ENCODE peak calls at places on chromosome 5, in five cellular contexts. Q is endothelial cell of umbilical vein, L is fibroblast of lung, Z is Peyer's patch, E is pancreas. J is an unnamed sample. For H3K4me1, the result is how much of the 10 kb centered on the place peaks cover.

GRCh38 chr5:180302256-180302655 is 10.4 kb upstream of the MAPK9 start:
- DNase-seq in E (no peak), Z (no peak), Q (no peak), L (no peak), J (no peak)

GRCh38 chr5:158590936-158591863 is 508.5 kb downstream of the EBF1 start:
- DNase-seq in L (peak), Q (no peak), E (no peak), Z (no peak), J (peak)

GRCh38 chr5:54215233-54215736 is 95.1 kb downstream of the ARL15 start:
- DNase-seq in E (no peak), Z (no peak), L (no peak), Q (no peak), J (no peak)

GRCh38 chr5:77866198-77866597 is 90.1 kb upstream of the TBCA start:
- DNase-seq in Q (no peak), E (no peak), Z (no peak), L (no peak), J (no peak)

GRCh38 chr5:146878471-146879172 is at the start of gene PPP2R2B:
- DNase-seq in L (peak), E (peak), Q (no peak), Z (peak), J (peak)

GRCh38 chr5:107875834-107876233 is 205.1 kb upstream of the EFNA5 start:
- DNase-seq in Z (no peak), Q (no peak), E (no peak), L (peak), J (no peak)

GRCh38 chr5:90221947-90222346 is 187.6 kb downstream of the CETN3 start:
- DNase-seq in Q (peak), Z (no peak), L (peak), E (no peak), J (no peak)

GRCh38 chr5:128498844-128499455 is 39.1 kb downstream of the FBN2 start:
- DNase-seq in Q (peak), L (peak), Z (no peak), E (no peak), J (peak)

GRCh38 chr5:131212471-131213021 is 41.8 kb downstream of the LYRM7 start:
- DNase-seq in L (no peak), E (no peak), Z (no peak), Q (no peak), J (no peak)

GRCh38 chr5:139655727-139656271 is 7.7 kb downstream of the CXXC5 start:
- DNase-seq in L (peak), Z (no peak), Q (no peak), E (no peak), J (peak)

GRCh38 chr5:88669314-88669713 is 213.7 kb downstream of the MEF2C start:
- DNase-seq in Z (no peak), Q (no peak), E (no peak), L (peak), J (no peak)

GRCh38 chr5:600551-601541 is 11.3 kb upstream of the CEP72 start:
- DNase-seq in E (peak), L (no peak), Q (no peak), Z (peak), J (no peak)

GRCh38 chr5:140235776-140236558 is 61.0 kb downstream of the CYSTM1 start:
- DNase-seq in E (no peak), Z (no peak), L (no peak), Q (no peak), J (no peak)

GRCh38 chr5:100828071-100828689 is 74.9 kb downstream of the ST8SIA4 start:
- DNase-seq in Q (no peak), Z (no peak), E (no peak), L (peak), J (no peak)

GRCh38 chr5:59923465-59923864 is 29.9 kb upstream of the PDE4D start:
- DNase-seq in L (peak), E (no peak), Q (no peak), Z (no peak), J (no peak)

GRCh38 chr5:41787257-41787656 is 83.0 kb downstream of the OXCT1 start:
- DNase-seq in Z (no peak), Q (peak), L (no peak), E (no peak), J (no peak)

GRCh38 chr5:124866355-124867063 is 120.1 kb upstream of the ZNF608 start:
- DNase-seq in E (no peak), L (peak), Q (no peak), Z (no peak), J (no peak)

GRCh38 chr5:40490464-40491083 is 189.1 kb upstream of the PTGER4 start:
- DNase-seq in Z (no peak), L (peak), Q (no peak), E (no peak), J (no peak)

GRCh38 chr5:33032161-33033085 is 321.3 kb downstream of the NPR3 start:
- DNase-seq in Z (no peak), E (no peak), L (peak), Q (no peak), J (no peak)

GRCh38 chr5:135466178-135467050 is 14.3 kb upstream of the TIFAB start:
- DNase-seq in E (peak), Z (peak), Q (peak), L (peak), J (peak)

GRCh38 chr5:179112469-179113142 is 52.4 kb downstream of the ZNF354C start:
- DNase-seq in Q (no peak), L (no peak), E (no peak), Z (no peak), J (no peak)

GRCh38 chr5:91176288-91177016 is 206.7 kb downstream of the ARRDC3 start:
- DNase-seq in E (no peak), Q (no peak), L (peak), Z (no peak), J (no peak)

GRCh38 chr5:122093415-122093814 is 15.4 kb upstream of the LOX start:
- DNase-seq in Q (no peak), Z (no peak), E (no peak), L (peak), J (no peak)

GRCh38 chr5:146724975-146725374 is 153.6 kb downstream of the PPP2R2B start:
- DNase-seq in Z (no peak), Q (no peak), L (peak), E (no peak), J (no peak)

GRCh38 chr5:171149772-171150171 is 159.3 kb upstream of the TLX3 start:
- DNase-seq in L (no peak), Z (no peak), E (no peak), Q (no peak), J (no peak)

GRCh38 chr5:73629456-73629855 is 3.5 kb downstream of the ARHGEF28 start:
- DNase-seq in Z (no peak), L (no peak), Q (no peak), E (no peak), J (no peak)

GRCh38 chr5:73624888-73625287 is 1.1 kb upstream of the ARHGEF28 start:
- DNase-seq in L (no peak), E (no peak), Q (no peak), Z (no peak), J (peak)

GRCh38 chr5:73625314-73625904 is 587 bp upstream of the ARHGEF28 start:
- DNase-seq in E (no peak), L (peak), Z (no peak), Q (peak), J (no peak)

GRCh38 chr5:73625905-73626811 is at the start of gene ARHGEF28:
- DNase-seq in Z (peak), E (peak), Q (peak), L (peak), J (peak)

GRCh38 chr5:73626814-73627313 is 868 bp downstream of the ARHGEF28 start:
- DNase-seq in E (no peak), Q (no peak), L (no peak), Z (no peak), J (no peak)
- H3K4me3 ChIP-seq in E (peak), Q (peak), L (peak), Z (peak), J (no peak)

GRCh38 chr5:173323121-173323798 is 5.0 kb downstream of the STC2 start:
- DNase-seq in Z (no peak), E (no peak), Q (no peak), L (no peak), J (no peak)

GRCh38 chr5:173319610-173320100 is 8.6 kb downstream of the STC2 start:
- DNase-seq in L (no peak), Q (no peak), Z (no peak), E (no peak), J (no peak)

GRCh38 chr5:173320259-173320658 is 8.0 kb downstream of the STC2 start:
- DNase-seq in E (no peak), L (no peak), Q (no peak), Z (no peak), J (no peak)

GRCh38 chr5:173323799-173324114 is 4.5 kb downstream of the STC2 start:
- DNase-seq in L (no peak), Q (peak), Z (no peak), E (no peak), J (no peak)

DNA sequence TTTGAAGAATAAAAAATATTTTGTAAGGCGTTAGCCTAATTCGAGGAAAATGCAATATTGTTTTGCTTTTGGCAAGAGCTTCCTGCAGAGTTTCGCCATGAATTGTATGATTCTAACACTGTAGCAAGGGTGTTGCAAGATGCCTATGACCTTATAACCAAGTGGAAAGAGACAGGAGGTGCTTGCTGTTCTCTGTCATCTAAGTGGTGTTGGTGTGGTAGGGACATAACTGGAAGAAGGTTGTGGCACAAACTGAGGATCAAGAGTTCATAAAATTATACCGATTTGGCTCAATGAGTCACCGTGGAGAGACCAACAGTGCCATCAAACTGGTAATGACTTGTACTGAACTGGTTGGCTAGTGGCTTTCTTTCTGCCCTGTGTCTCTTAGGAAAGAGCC is 6.3 kb downstream of the STC2 start:
- DNase-seq in E (no peak), Z (no peak), Q (no peak), L (no peak), J (no peak)
- H3K4me1 ChIP-seq in E (under half), Z (under half), Q (under half), L (under half), J (under half)

DNA sequence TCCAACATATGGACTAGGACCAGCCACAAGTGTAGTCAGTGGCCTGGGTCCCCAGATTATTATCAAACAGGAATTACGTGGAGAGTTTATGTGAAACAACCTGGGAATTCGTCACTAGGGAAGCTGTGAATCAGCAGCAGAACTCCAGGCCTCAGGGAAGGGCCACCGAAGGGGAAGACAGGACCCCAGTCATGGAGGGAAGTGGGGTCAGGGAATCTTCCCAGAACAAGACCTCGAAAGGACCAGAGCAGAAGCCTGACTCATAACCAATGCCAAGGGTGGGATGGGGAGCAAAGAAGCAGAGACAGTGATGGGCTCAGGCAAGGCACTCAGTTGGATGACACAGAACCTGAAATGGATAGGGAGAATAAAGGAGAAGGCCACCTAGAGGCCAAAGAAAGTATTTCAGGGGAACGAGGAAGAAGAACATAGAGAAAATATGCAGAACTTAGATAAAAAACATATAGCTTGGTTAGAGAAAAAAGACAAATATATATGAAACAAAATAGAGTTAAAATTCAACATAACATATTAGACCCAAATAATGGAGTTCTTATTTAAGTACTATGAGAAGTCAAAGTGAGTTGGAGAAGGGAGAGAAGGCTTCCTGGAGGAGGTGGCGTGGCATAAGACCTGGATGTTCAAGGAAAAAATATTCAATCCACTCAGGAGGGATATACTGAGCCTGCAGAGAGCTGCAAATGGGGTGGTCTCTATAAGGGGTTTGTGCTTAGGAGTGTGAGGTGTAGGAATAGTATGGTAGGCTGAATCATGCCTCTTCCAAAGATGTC is 66.7 kb upstream of the CAST start:
- DNase-seq in Q (peak), L (no peak), E (no peak), Z (no peak), J (no peak)
- TF ChIP-seq CTCF in Q (peak), L (peak), E (peak), Z (no peak), J (no peak)

GRCh38 chr5:172364773-172365172 is 81.2 kb upstream of the UBTD2 start:
- DNase-seq in Z (no peak), L (no peak), E (no peak), Q (no peak), J (no peak)

GRCh38 chr5:172361566-172362238 is 78.1 kb upstream of the UBTD2 start:
- DNase-seq in L (peak), Q (peak), Z (no peak), E (no peak), J (no peak)

GRCh38 chr5:172362755-172363154 is 79.2 kb upstream of the UBTD2 start:
- DNase-seq in Q (no peak), Z (no peak), L (no peak), E (no peak), J (no peak)

GRCh38 chr5:172370237-172370640 is 84.1 kb downstream of the SH3PXD2B start:
- DNase-seq in L (no peak), E (no peak), Q (no peak), Z (no peak), J (no peak)

GRCh38 chr5:172365948-172366608 is 82.5 kb upstream of the UBTD2 start:
- DNase-seq in L (no peak), Q (no peak), Z (no peak), E (no peak), J (no peak)
- H3K4me3 ChIP-seq in L (no peak), Q (no peak), Z (no peak), E (no peak), J (no peak)

GRCh38 chr5:132493241-132493640 is 2.7 kb upstream of the IRF1 start:
- DNase-seq in Z (peak), L (no peak), Q (no peak), E (peak), J (no peak)

GRCh38 chr5:132493821-132494220 is 3.2 kb upstream of the IRF1 start:
- DNase-seq in L (no peak), Q (no peak), Z (no peak), E (no peak), J (no peak)

GRCh38 chr5:132491368-132492364 is 1.1 kb upstream of the IRF1 start:
- DNase-seq in L (no peak), E (no peak), Z (peak), Q (no peak), J (peak)

GRCh38 chr5:132490484-132491367 is at the start of gene IRF1:
- DNase-seq in L (peak), Z (peak), E (peak), Q (peak), J (peak)

GRCh38 chr5:132492386-132492785 is 1.8 kb upstream of the IRF1 start:
- DNase-seq in E (no peak), Z (no peak), L (peak), Q (no peak), J (no peak)
- H3K4me1 ChIP-seq in E (under half), Z (half or more), L (under half), Q (under half), J (under half)

GRCh38 chr5:149775785-149776184 is 45.7 kb downstream of the PPARGC1B start:
- DNase-seq in E (no peak), Q (no peak), Z (no peak), L (no peak), J (no peak)
- TF ChIP-seq CTCF in E (no peak), Q (peak), Z (no peak), L (peak), J (no peak)

GRCh38 chr5:148801682-148802276 is 24.6 kb upstream of the ADRB2 start:
- DNase-seq in Q (no peak), Z (no peak), E (no peak), L (no peak), J (no peak)
- H3K4me3 ChIP-seq in Q (no peak), Z (no peak), E (no peak), L (no peak), J (no peak)

GRCh38 chr5:17400724-17401508 is 97.1 kb upstream of the TAF11L2 start:
- DNase-seq in E (no peak), L (no peak), Q (no peak), Z (no peak), J (no peak)

GRCh38 chr5:17401509-17402290 is 96.3 kb upstream of the TAF11L2 start:
- DNase-seq in Q (no peak), E (no peak), L (no peak), Z (no peak), J (no peak)

GRCh38 chr5:17399931-17400330 is 98.1 kb upstream of the TAF11L2 start:
- DNase-seq in E (no peak), L (no peak), Q (no peak), Z (no peak), J (no peak)

GRCh38 chr5:17398439-17398838 is 99.6 kb upstream of the TAF11L2 start:
- DNase-seq in E (no peak), Z (no peak), Q (no peak), L (peak), J (no peak)

GRCh38 chr5:17398866-17399835 is 98.9 kb upstream of the TAF11L2 start:
- DNase-seq in Q (no peak), L (no peak), Z (no peak), E (no peak), J (no peak)
- H3K4me1 ChIP-seq in Q (under half), L (under half), Z (under half), E (under half), J (under half)

GRCh38 chr5:109718632-109719031 is 28.9 kb downstream of the MAN2A1 start:
- DNase-seq in Q (no peak), E (no peak), Z (no peak), L (no peak), J (no peak)

GRCh38 chr5:109725135-109725534 is 35.4 kb downstream of the MAN2A1 start:
- DNase-seq in L (no peak), Z (no peak), E (no peak), Q (no peak), J (no peak)

GRCh38 chr5:109718216-109718615 is 28.5 kb downstream of the MAN2A1 start:
- DNase-seq in Q (no peak), Z (no peak), E (no peak), L (no peak), J (no peak)

GRCh38 chr5:109721741-109722140 is 32.0 kb downstream of the MAN2A1 start:
- DNase-seq in L (no peak), Q (no peak), Z (no peak), E (no peak), J (no peak)

GRCh38 chr5:109719978-109720377 is 30.3 kb downstream of the MAN2A1 start:
- DNase-seq in L (no peak), Q (no peak), E (no peak), Z (no peak), J (no peak)
- TF ChIP-seq CTCF in L (no peak), Q (no peak), E (no peak), Z (no peak), J (no peak)